ENCODE peak calls at places on chromosomes 12 and 14, in five cellular contexts. One of them, this sample, is unnamed. For H3K4me1, the result is how much of the 10 kb centered on the place peaks cover.

GRCh38 chr12:92403210-92404175 is 257.8 kb upstream of the BTG1 start:
- DNase-seq in GM23248: no peak
- DNase-seq in neural progenitor cell: no peak
- DNase-seq in BE2C: no peak
- DNase-seq in HCT116: no peak
- DNase-seq in this sample: peak

GRCh38 chr14:49294736-49295135 is 291.4 kb downstream of the RPS29 start:
- DNase-seq in HCT116: no peak
- DNase-seq in neural progenitor cell: peak
- DNase-seq in GM23248: no peak
- DNase-seq in BE2C: no peak
- DNase-seq in this sample: no peak

GRCh38 chr12:9363145-9363544 is 154.9 kb upstream of the PZP start:
- DNase-seq in BE2C: no peak
- DNase-seq in GM23248: no peak
- DNase-seq in HCT116: no peak
- DNase-seq in neural progenitor cell: no peak
- DNase-seq in this sample: no peak

GRCh38 chr12:17954788-17955187 is 135.2 kb downstream of the RERGL start:
- DNase-seq in HCT116: no peak
- DNase-seq in neural progenitor cell: peak
- DNase-seq in BE2C: no peak
- DNase-seq in GM23248: peak
- DNase-seq in this sample: no peak

GRCh38 chr14:71022939-71023338 is 115.7 kb downstream of the PCNX1 start:
- DNase-seq in neural progenitor cell: no peak
- DNase-seq in GM23248: no peak
- DNase-seq in BE2C: no peak
- DNase-seq in HCT116: no peak
- DNase-seq in this sample: no peak

GRCh38 chr12:57793920-57794319 is 11.3 kb downstream of the TSFM start:
- DNase-seq in HCT116: no peak
- DNase-seq in BE2C: no peak
- DNase-seq in neural progenitor cell: no peak
- DNase-seq in GM23248: peak
- DNase-seq in this sample: no peak

GRCh38 chr14:71742491-71742890 is 189.7 kb upstream of the RGS6 start:
- DNase-seq in neural progenitor cell: no peak
- DNase-seq in HCT116: no peak
- DNase-seq in BE2C: no peak
- DNase-seq in GM23248: peak
- DNase-seq in this sample: no peak

GRCh38 chr12:50258167-50258551 is 25.2 kb downstream of the LIMA1 start:
- DNase-seq in HCT116: no peak
- DNase-seq in neural progenitor cell: no peak
- DNase-seq in GM23248: peak
- DNase-seq in BE2C: no peak
- DNase-seq in this sample: no peak

GRCh38 chr14:71235865-71236264 is 328.6 kb downstream of the PCNX1 start:
- DNase-seq in HCT116: no peak
- DNase-seq in GM23248: peak
- DNase-seq in BE2C: peak
- DNase-seq in neural progenitor cell: peak
- DNase-seq in this sample: no peak

GRCh38 chr12:32139064-32139421 is 32.4 kb downstream of the BICD1 start:
- DNase-seq in GM23248: peak
- DNase-seq in neural progenitor cell: peak
- DNase-seq in HCT116: no peak
- DNase-seq in BE2C: no peak
- DNase-seq in this sample: no peak

GRCh38 chr14:38238881-38239280 is 17.0 kb downstream of the CLEC14A start:
- DNase-seq in HCT116: no peak
- DNase-seq in GM23248: peak
- DNase-seq in BE2C: no peak
- DNase-seq in neural progenitor cell: no peak
- DNase-seq in this sample: no peak

GRCh38 chr12:111942557-111942956 is 70.4 kb downstream of the TMEM116 start:
- DNase-seq in BE2C: no peak
- DNase-seq in HCT116: no peak
- DNase-seq in GM23248: peak
- DNase-seq in neural progenitor cell: no peak
- DNase-seq in this sample: no peak

GRCh38 chr14:101008196-101008595 is 104.7 kb upstream of the RTL1 start:
- DNase-seq in HCT116: no peak
- DNase-seq in GM23248: no peak
- DNase-seq in neural progenitor cell: no peak
- DNase-seq in BE2C: no peak
- DNase-seq in this sample: no peak

GRCh38 chr14:83171761-83172160 is 1638.1 kb upstream of the SEL1L start:
- DNase-seq in GM23248: no peak
- DNase-seq in HCT116: no peak
- DNase-seq in BE2C: no peak
- DNase-seq in neural progenitor cell: no peak
- DNase-seq in this sample: no peak

GRCh38 chr14:52860910-52861309 is 69.5 kb upstream of the GNPNAT1 start:
- DNase-seq in GM23248: no peak
- DNase-seq in neural progenitor cell: no peak
- DNase-seq in BE2C: no peak
- DNase-seq in HCT116: no peak
- DNase-seq in this sample: no peak

GRCh38 chr12:31585895-31586294 is 5.0 kb downstream of the DENND5B start:
- DNase-seq in BE2C: no peak
- DNase-seq in neural progenitor cell: no peak
- DNase-seq in GM23248: no peak
- DNase-seq in HCT116: no peak
- DNase-seq in this sample: no peak

GRCh38 chr12:72632286-72632685 is 360.1 kb downstream of the TRHDE start:
- DNase-seq in BE2C: no peak
- DNase-seq in HCT116: no peak
- DNase-seq in GM23248: no peak
- DNase-seq in neural progenitor cell: no peak
- DNase-seq in this sample: no peak

GRCh38 chr12:8834230-8834629 is 11.8 kb downstream of the A2ML1 start:
- DNase-seq in HCT116: no peak
- DNase-seq in BE2C: no peak
- DNase-seq in GM23248: no peak
- DNase-seq in neural progenitor cell: no peak
- DNase-seq in this sample: no peak

GRCh38 chr12:31589582-31589895 is 1.4 kb downstream of the DENND5B start:
- DNase-seq in neural progenitor cell: peak
- DNase-seq in BE2C: no peak
- DNase-seq in HCT116: no peak
- DNase-seq in GM23248: no peak
- DNase-seq in this sample: no peak

GRCh38 chr12:59904874-59905521 is 309.2 kb downstream of the SLC16A7 start:
- DNase-seq in GM23248: peak
- DNase-seq in neural progenitor cell: no peak
- DNase-seq in BE2C: no peak
- DNase-seq in HCT116: no peak
- DNase-seq in this sample: no peak

GRCh38 chr12:75975692-75976091 is 55.9 kb downstream of the PHLDA1 start:
- DNase-seq in BE2C: no peak
- DNase-seq in GM23248: no peak
- DNase-seq in HCT116: no peak
- DNase-seq in neural progenitor cell: no peak
- DNase-seq in this sample: no peak

GRCh38 chr12:120649442-120650248 is 9.2 kb downstream of the CABP1 start:
- DNase-seq in BE2C: peak
- DNase-seq in GM23248: peak
- DNase-seq in neural progenitor cell: peak
- DNase-seq in HCT116: no peak
- DNase-seq in this sample: no peak

GRCh38 chr14:72501439-72501838 is 392.5 kb downstream of the DPF3 start:
- DNase-seq in BE2C: no peak
- DNase-seq in GM23248: no peak
- DNase-seq in neural progenitor cell: no peak
- DNase-seq in HCT116: no peak
- DNase-seq in this sample: no peak

GRCh38 chr14:75224561-75224960 is 48.1 kb upstream of the TMED10 start:
- DNase-seq in GM23248: peak
- DNase-seq in neural progenitor cell: no peak
- DNase-seq in BE2C: no peak
- DNase-seq in HCT116: no peak
- DNase-seq in this sample: no peak

GRCh38 chr14:75223664-75224154 is 47.3 kb upstream of the TMED10 start:
- DNase-seq in GM23248: peak
- DNase-seq in neural progenitor cell: peak
- DNase-seq in HCT116: no peak
- DNase-seq in BE2C: no peak
- DNase-seq in this sample: no peak

GRCh38 chr14:75220097-75220496 is 43.7 kb upstream of the TMED10 start:
- DNase-seq in GM23248: no peak
- DNase-seq in BE2C: no peak
- DNase-seq in neural progenitor cell: no peak
- DNase-seq in HCT116: no peak
- DNase-seq in this sample: no peak

GRCh38 chr14:75222208-75222701 is 45.8 kb upstream of the TMED10 start:
- DNase-seq in HCT116: no peak
- DNase-seq in GM23248: peak
- DNase-seq in BE2C: no peak
- DNase-seq in neural progenitor cell: no peak
- DNase-seq in this sample: no peak

DNA sequence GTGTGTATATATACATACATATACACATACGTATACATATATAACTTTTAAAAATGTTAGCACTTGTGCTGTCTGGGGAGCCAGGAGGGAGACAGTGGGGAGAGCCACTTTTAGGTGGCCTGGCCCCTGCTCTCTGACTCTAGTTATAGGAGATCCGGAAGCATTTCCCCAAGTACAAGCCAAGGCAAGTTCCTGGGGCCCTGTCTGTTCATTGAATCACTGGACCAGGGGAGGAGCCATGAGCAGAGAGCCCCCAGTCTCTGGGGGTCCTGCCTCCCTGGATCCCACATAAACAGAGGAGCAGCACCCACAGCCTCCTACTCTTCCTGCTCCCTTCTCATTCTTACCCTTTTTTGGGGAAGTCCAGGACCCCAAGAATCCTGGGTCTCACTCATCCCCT is 45.4 kb upstream of the TMED10 start:
- DNase-seq in BE2C: no peak
- DNase-seq in HCT116: no peak
- DNase-seq in neural progenitor cell: no peak
- DNase-seq in GM23248: peak
- DNase-seq in this sample: no peak
- H3K4me3 ChIP-seq in BE2C: no peak
- H3K4me3 ChIP-seq in HCT116: no peak
- H3K4me3 ChIP-seq in neural progenitor cell: no peak
- H3K4me3 ChIP-seq in GM23248: no peak
- H3K4me3 ChIP-seq in this sample: no peak

DNA sequence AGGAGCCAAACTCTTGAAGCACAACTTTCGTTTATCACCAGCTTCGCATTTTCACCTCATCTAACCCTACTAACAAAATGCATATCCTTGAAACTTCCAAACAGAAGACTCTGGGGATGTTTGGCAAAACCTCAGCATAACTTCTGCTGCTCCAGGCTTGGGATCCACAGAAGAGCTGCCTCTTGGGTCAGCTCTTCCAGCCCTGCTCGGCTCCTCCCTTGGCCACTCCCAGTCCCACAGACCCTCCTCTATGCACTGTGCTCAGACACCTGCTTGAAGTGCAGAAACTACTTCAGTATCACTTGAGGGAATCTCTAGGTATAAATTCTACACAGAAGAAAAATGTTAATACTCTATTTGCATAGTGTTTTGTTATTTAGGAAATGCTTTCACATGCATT is 110.0 kb upstream of the AMIGO2 start:
- DNase-seq in BE2C: no peak
- DNase-seq in neural progenitor cell: no peak
- DNase-seq in GM23248: no peak
- DNase-seq in HCT116: no peak
- DNase-seq in this sample: no peak
- H3K4me1 ChIP-seq in BE2C: under half
- H3K4me1 ChIP-seq in neural progenitor cell: under half
- H3K4me1 ChIP-seq in GM23248: under half
- H3K4me1 ChIP-seq in HCT116: under half
- H3K4me1 ChIP-seq in this sample: half or more

GRCh38 chr14:104867371-104868059 is 2.4 kb downstream of the CEP170B start:
- DNase-seq in BE2C: no peak
- DNase-seq in neural progenitor cell: no peak
- DNase-seq in GM23248: peak
- DNase-seq in HCT116: no peak
- DNase-seq in this sample: no peak

GRCh38 chr14:104864267-104865068 is 600 bp upstream of the CEP170B start:
- DNase-seq in HCT116: peak
- DNase-seq in GM23248: peak
- DNase-seq in neural progenitor cell: peak
- DNase-seq in BE2C: peak
- DNase-seq in this sample: peak

GRCh38 chr14:104866451-104867370 is 1.6 kb downstream of the CEP170B start:
- DNase-seq in neural progenitor cell: peak
- DNase-seq in GM23248: peak
- DNase-seq in BE2C: no peak
- DNase-seq in HCT116: no peak
- DNase-seq in this sample: no peak

GRCh38 chr14:104865069-104865630 is at the start of gene CEP170B:
- DNase-seq in BE2C: peak
- DNase-seq in GM23248: peak
- DNase-seq in HCT116: no peak
- DNase-seq in neural progenitor cell: peak
- DNase-seq in this sample: no peak

GRCh38 chr14:104865631-104866441 is 768 bp downstream of the CEP170B start:
- DNase-seq in GM23248: peak
- DNase-seq in HCT116: peak
- DNase-seq in neural progenitor cell: peak
- DNase-seq in BE2C: peak
- DNase-seq in this sample: peak
- H3K4me3 ChIP-seq in GM23248: peak
- H3K4me3 ChIP-seq in HCT116: peak
- H3K4me3 ChIP-seq in neural progenitor cell: peak
- H3K4me3 ChIP-seq in BE2C: peak
- H3K4me3 ChIP-seq in this sample: peak

DNA sequence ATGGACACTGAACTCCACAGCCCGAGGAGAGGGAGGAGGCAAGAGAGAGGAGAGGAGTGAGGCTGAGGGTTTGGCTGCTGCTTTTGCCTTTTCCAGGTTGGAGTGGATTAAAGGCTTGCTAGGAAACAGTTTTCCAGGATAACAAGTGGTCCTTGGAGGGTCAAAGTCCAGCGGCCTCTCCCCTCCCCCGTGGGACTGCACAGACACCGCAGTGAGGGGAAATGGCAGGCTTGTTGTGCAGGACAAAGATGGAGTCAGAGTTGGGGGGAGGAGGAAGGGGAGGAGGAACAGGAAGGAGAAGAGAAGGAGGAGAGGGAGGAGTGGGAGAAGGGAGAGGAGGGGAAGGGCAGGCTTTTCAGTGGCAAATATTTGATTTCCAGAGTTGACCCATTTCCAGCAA is 245.5 kb downstream of the RBM19 start:
- DNase-seq in GM23248: no peak
- DNase-seq in HCT116: no peak
- DNase-seq in neural progenitor cell: no peak
- DNase-seq in BE2C: no peak
- DNase-seq in this sample: no peak
- H3K4me1 ChIP-seq in GM23248: under half
- H3K4me1 ChIP-seq in HCT116: under half
- H3K4me1 ChIP-seq in neural progenitor cell: under half
- H3K4me1 ChIP-seq in BE2C: under half
- H3K4me1 ChIP-seq in this sample: under half

This sample was measured in naive thymus-derived CD4-positive, alpha-beta T cell.